ENCODE peak calls at places on chromosomes 4 and X, in ten cellular contexts. L, M, Y, O, W, T, B, Z, U and X are unnamed samples.

GRCh38 chr4:67393699-67394281 is 151.5 kb downstream of the CENPC start:
- DNase-seq in L (peak), M (no peak), Y (peak), O (no peak), W (peak), T (no peak), B (no peak), Z (no peak), U (peak), X (no peak)

GRCh38 chr4:26873391-26874026 is 12.9 kb downstream of the STIM2 start:
- DNase-seq in L (no peak), M (no peak), Y (no peak), O (no peak), W (no peak), T (no peak), B (no peak), Z (peak), U (no peak), X (no peak)

GRCh38 chrX:97066381-97066780 is 182.7 kb downstream of the RPA4 start:
- DNase-seq in L (no peak), M (no peak), Y (no peak), O (no peak), W (no peak), T (no peak), B (no peak), Z (no peak), U (no peak), X (no peak)

GRCh38 chr4:112908511-112908910 is 140.9 kb upstream of the ANK2 start:
- DNase-seq in L (no peak), M (no peak), Y (no peak), O (no peak), W (no peak), T (no peak), B (no peak), Z (no peak), U (no peak), X (no peak)

GRCh38 chr4:140330311-140330900 is 43.0 kb upstream of the SCOC start:
- DNase-seq in L (peak), M (no peak), Y (no peak), O (no peak), W (no peak), T (no peak), B (no peak), Z (no peak), U (peak), X (no peak)

GRCh38 chr4:93373893-93374860 is 454.4 kb upstream of the ATOH1 start:
- DNase-seq in L (no peak), M (no peak), Y (no peak), O (no peak), W (no peak), T (no peak), B (no peak), Z (no peak), U (no peak), X (no peak)

GRCh38 chr4:37487668-37488067 is 198.5 kb downstream of the RELL1 start:
- DNase-seq in L (no peak), M (no peak), Y (no peak), O (no peak), W (no peak), T (no peak), B (no peak), Z (no peak), U (no peak), X (no peak)

GRCh38 chr4:62709618-62710252 is 1509.6 kb downstream of the ADGRL3 start:
- DNase-seq in L (peak), M (no peak), Y (peak), O (no peak), W (peak), T (no peak), B (no peak), Z (no peak), U (peak), X (no peak)

GRCh38 chr4:92344216-92344615 is 40.5 kb downstream of the GRID2 start:
- DNase-seq in L (no peak), M (no peak), Y (no peak), O (no peak), W (no peak), T (no peak), B (no peak), Z (no peak), U (no peak), X (no peak)

GRCh38 chr4:110867251-110867960 is 244.5 kb upstream of the PITX2 start:
- DNase-seq in L (no peak), M (no peak), Y (no peak), O (no peak), W (no peak), T (no peak), B (no peak), Z (no peak), U (no peak), X (no peak)

GRCh38 chr4:107863416-107863815 is 38.7 kb downstream of the SGMS2 start:
- DNase-seq in L (no peak), M (no peak), Y (no peak), O (no peak), W (no peak), T (no peak), B (no peak), Z (no peak), U (no peak), X (no peak)

GRCh38 chrX:111719426-111720210 is 38.6 kb downstream of the ALG13 start:
- DNase-seq in L (peak), M (no peak), Y (no peak), O (no peak), W (no peak), T (no peak), B (no peak), Z (no peak), U (no peak), X (no peak)

GRCh38 chrX:790031-790430 is 159.4 kb downstream of the SHOX start:
- DNase-seq in L (no peak), M (no peak), Y (no peak), O (no peak), W (no peak), T (no peak), B (no peak), Z (no peak), U (no peak), X (no peak)

GRCh38 chr4:6109842-6110560 is 90.3 kb downstream of the JAKMIP1 start:
- DNase-seq in L (peak), M (no peak), Y (peak), O (no peak), W (peak), T (no peak), B (no peak), Z (no peak), U (no peak), X (no peak)

GRCh38 chr4:82842593-82842992 is 44.0 kb upstream of the SCD5 start:
- DNase-seq in L (peak), M (no peak), Y (no peak), O (no peak), W (no peak), T (no peak), B (no peak), Z (no peak), U (no peak), X (no peak)
- TF ChIP-seq CTCF in L (peak), M (no peak), Y (no peak), O (no peak), W (no peak), T (peak), B (no peak), Z (no peak), U (peak), X (peak)

GRCh38 chrX:41475611-41476241 is 28.6 kb downstream of the NYX start:
- DNase-seq in L (no peak), M (no peak), Y (no peak), O (no peak), W (no peak), T (no peak), B (no peak), Z (no peak), U (no peak), X (no peak)

GRCh38 chrX:41480508-41481260 is 33.5 kb downstream of the NYX start:
- DNase-seq in L (no peak), M (no peak), Y (no peak), O (no peak), W (no peak), T (no peak), B (no peak), Z (no peak), U (no peak), X (no peak)

GRCh38 chrX:41482153-41482850 is 35.2 kb downstream of the NYX start:
- DNase-seq in L (no peak), M (no peak), Y (no peak), O (no peak), W (no peak), T (no peak), B (no peak), Z (no peak), U (no peak), X (no peak)

GRCh38 chrX:41478397-41478911 is 31.3 kb downstream of the NYX start:
- DNase-seq in L (no peak), M (no peak), Y (no peak), O (no peak), W (no peak), T (no peak), B (no peak), Z (no peak), U (no peak), X (no peak)

DNA sequence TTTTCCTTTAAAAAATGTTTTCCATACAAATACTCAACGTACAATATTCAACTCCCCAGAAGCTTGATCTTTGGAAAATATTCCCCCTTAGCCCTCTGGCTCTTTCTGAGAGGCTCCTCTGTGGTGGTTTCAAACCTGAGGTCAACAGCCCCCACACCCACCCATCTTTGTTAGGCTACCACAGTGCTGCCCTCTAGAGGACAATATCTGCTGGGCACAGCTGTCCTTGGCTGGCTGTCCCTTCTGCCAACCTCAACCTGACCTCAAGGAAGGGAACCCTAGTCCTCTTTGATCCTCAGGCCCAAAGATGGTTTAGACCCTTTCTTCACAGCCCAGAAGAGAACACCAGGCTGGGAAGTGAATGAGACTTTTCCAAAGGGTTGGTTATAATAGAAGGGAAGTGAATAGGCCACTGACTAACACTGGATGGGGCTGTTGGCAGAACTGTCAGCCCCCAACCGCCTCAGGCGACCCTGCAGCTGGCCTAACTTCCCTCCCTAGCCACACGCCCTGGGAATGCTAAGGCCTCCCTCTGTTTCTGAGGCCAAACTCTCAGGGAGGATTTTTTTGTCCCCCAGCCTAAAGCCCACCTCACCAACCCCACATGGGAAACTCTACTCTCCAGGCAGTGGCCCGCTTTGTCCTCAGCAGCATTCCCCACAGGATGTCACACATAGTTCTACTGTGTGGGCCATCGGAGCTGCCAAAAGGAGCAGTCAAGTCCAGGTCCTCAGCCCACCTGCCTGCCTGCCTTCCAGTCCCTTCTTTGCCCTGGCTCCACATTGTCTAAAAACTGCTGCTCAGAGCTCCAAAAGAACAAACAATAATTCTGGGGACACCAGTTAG is 34.3 kb downstream of the NYX start:
- DNase-seq in L (peak), M (no peak), Y (peak), O (no peak), W (no peak), T (no peak), B (no peak), Z (no peak), U (no peak), X (no peak)
- TF ChIP-seq CTCF in L (peak), M (peak), Y (no peak), O (peak), W (no peak), T (peak), B (no peak), Z (no peak), U (peak), X (peak)

GRCh38 chrX:41333994-41334865 is at the start of gene DDX3X:
- DNase-seq in L (peak), M (peak), Y (peak), O (peak), W (peak), T (peak), B (peak), Z (peak), U (peak), X (peak)
- TF ChIP-seq CTCF in L (no peak), M (peak), Y (no peak), O (no peak), W (no peak), T (peak), B (peak), Z (peak), U (no peak), X (peak)

GRCh38 chr4:176656108-176656507 is 136.6 kb downstream of the VEGFC start:
- DNase-seq in L (no peak), M (no peak), Y (no peak), O (no peak), W (no peak), T (no peak), B (no peak), Z (no peak), U (no peak), X (no peak)

GRCh38 chr4:176654565-176655216 is 138.0 kb downstream of the VEGFC start:
- DNase-seq in L (no peak), M (no peak), Y (no peak), O (no peak), W (no peak), T (no peak), B (no peak), Z (no peak), U (no peak), X (no peak)

GRCh38 chr4:176664964-176665363 is 127.8 kb downstream of the VEGFC start:
- DNase-seq in L (no peak), M (no peak), Y (no peak), O (no peak), W (no peak), T (no peak), B (no peak), Z (no peak), U (peak), X (no peak)

DNA sequence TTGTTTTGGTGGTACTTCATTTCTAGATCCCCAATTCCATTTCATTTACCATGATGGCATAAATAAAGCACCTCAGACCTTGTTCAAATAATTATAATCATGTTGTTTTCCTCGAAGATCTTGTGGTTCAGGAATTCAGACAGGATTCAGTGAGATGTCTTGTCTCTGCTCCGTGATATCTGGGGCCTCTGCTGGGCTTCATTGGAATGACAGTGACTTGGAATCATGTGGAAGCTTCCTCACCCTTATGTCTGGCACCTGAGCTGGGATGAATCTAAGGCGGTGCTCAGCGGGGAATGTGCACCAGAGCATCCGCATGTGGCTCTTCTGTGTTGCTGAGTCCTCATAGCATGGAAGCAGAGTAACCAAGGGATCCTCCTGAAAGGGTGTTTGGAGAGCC is 132.2 kb downstream of the VEGFC start:
- DNase-seq in L (no peak), M (no peak), Y (no peak), O (no peak), W (no peak), T (no peak), B (no peak), Z (no peak), U (no peak), X (no peak)
- TF ChIP-seq CTCF in L (no peak), M (no peak), Y (no peak), O (no peak), W (no peak), T (peak), B (no peak), Z (no peak), U (no peak), X (peak)

GRCh38 chr4:164977243-164978164 is at the start of gene TRIM61:
- DNase-seq in L (peak), M (peak), Y (peak), O (peak), W (no peak), T (peak), B (no peak), Z (peak), U (peak), X (no peak)
- TF ChIP-seq CTCF in L (peak), M (no peak), Y (no peak), O (no peak), W (no peak), T (no peak), B (no peak), Z (no peak), U (peak), X (no peak)

DNA sequence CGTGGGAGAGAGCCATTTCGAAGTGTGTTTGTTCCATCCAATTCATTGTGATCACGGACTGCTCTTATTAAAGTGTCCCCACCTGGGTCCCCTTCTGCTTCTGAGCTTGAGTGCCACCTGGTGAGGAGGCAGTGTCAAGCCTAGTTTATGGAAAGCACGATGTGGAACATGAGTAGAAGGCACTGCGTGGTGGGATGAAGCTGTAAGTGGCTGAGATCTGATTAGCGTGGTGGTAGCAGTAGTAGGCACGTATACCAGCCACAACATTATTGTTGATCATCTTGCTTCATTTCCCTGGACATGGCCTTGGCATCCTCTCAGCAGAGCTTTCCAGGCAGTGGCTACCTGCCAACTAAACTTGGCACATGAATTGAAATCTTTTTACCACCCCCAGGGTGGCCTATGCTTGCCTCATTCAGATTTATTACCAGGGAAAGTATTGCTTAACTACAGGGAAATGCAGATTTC is 46.4 kb downstream of the GPAT3 start:
- DNase-seq in L (peak), M (peak), Y (peak), O (no peak), W (peak), T (no peak), B (no peak), Z (no peak), U (no peak), X (no peak)
- TF ChIP-seq CTCF in L (peak), M (peak), Y (no peak), O (no peak), W (no peak), T (peak), B (no peak), Z (no peak), U (no peak), X (no peak)

GRCh38 chrX:24372021-24372763 is 11.8 kb downstream of the SUPT20HL1 start:
- DNase-seq in L (no peak), M (no peak), Y (no peak), O (no peak), W (no peak), T (no peak), B (no peak), Z (no peak), U (no peak), X (no peak)

GRCh38 chrX:24369816-24370215 is 9.4 kb downstream of the SUPT20HL1 start:
- DNase-seq in L (no peak), M (no peak), Y (no peak), O (no peak), W (no peak), T (no peak), B (no peak), Z (no peak), U (no peak), X (no peak)

GRCh38 chrX:24376403-24376802 is 16.0 kb downstream of the SUPT20HL1 start:
- DNase-seq in L (no peak), M (no peak), Y (no peak), O (no peak), W (no peak), T (no peak), B (no peak), Z (no peak), U (no peak), X (no peak)

GRCh38 chrX:24375732-24376131 is 15.3 kb downstream of the SUPT20HL1 start:
- DNase-seq in L (no peak), M (no peak), Y (no peak), O (no peak), W (no peak), T (no peak), B (no peak), Z (no peak), U (no peak), X (no peak)

DNA sequence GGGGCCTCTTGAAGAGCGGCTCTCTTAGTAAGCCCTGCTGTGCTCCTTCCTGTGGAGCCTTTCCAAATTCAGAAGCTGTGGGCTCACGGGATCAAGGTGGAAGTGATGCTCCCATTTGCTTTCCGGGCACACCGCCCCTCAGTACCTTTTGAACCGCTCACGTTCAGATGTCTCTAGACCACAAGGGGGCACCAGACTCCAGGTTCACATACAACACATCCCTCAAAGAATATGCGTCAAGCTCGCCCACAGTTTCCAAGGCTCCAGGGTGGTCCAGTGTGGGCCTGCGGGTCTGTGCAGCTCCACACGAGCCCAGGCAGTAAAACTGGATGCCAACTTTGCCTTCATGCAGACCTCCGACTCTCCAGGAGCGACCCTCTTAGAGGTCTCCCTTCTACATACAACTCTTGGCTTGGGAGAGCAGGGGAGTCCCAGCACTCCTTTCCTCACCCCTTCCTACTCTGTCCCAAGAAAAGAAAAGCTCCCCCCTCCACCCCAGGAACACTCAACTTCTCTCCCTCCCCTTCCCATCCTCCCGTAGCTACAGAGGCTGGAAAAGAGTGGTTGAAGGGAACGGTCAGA is 11.0 kb downstream of the SUPT20HL1 start:
- DNase-seq in L (peak), M (peak), Y (peak), O (no peak), W (peak), T (peak), B (peak), Z (peak), U (peak), X (no peak)
- TF ChIP-seq CTCF in L (peak), M (peak), Y (peak), O (peak), W (peak), T (peak), B (peak), Z (peak), U (peak), X (peak)

DNA sequence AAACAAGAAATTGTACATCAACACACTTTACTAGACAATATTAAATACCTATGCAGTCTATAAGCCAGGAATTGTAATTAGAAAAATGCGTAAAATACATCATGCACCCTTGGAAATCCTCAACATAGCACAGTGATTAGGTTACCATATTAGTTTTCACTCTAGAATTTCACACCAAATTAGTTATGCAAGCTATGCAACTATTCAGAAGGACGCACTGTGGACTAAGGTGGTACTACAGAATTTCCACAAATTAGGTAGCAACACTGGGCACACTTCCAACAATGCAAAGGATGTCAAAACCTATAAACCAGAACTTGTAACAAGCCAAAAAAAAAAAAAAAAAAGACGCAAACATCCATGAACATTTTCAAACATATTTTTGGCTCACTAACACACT is 71.1 kb upstream of the ZCCHC13 start:
- DNase-seq in L (no peak), M (no peak), Y (no peak), O (no peak), W (peak), T (no peak), B (no peak), Z (no peak), U (no peak), X (no peak)
- TF ChIP-seq CTCF in L (no peak), M (peak), Y (no peak), O (no peak), W (no peak), T (no peak), B (no peak), Z (no peak), U (no peak), X (no peak)